ENCODE peak calls at places on chromosome 20, in nine cellular contexts. One of them, this sample, is unnamed.
A peak's percentile ranks its signal among the peaks of the same experiment; 100 is the strongest.

GRCh38 chr20:50517817-50518154 is 7.6 kb downstream of the PTPN1 start:
- DNase-seq in Panc1: no peak
- DNase-seq in CD4-positive, CD25-positive, alpha-beta regulatory T cell: peak; percentile 62
- DNase-seq in neural progenitor cell: no peak
- DNase-seq in neuronal stem cell: no peak
- DNase-seq in HepG2: no peak
- DNase-seq in left lung: no peak
- DNase-seq in coronary artery: no peak
- DNase-seq in heart left ventricle: no peak
- DNase-seq in this sample: no peak

GRCh38 chr20:7161690-7162089 is 394.2 kb downstream of the BMP2 start:
- DNase-seq in heart left ventricle: no peak
- DNase-seq in neural progenitor cell: peak; percentile 32
- DNase-seq in CD4-positive, CD25-positive, alpha-beta regulatory T cell: no peak
- DNase-seq in left lung: no peak
- DNase-seq in HepG2: peak; percentile 38
- DNase-seq in Panc1: no peak
- DNase-seq in neuronal stem cell: no peak
- DNase-seq in coronary artery: no peak
- DNase-seq in this sample: no peak

GRCh38 chr20:48619126-48620101 is 208.4 kb downstream of the PREX1 start:
- DNase-seq in HepG2: no peak
- DNase-seq in CD4-positive, CD25-positive, alpha-beta regulatory T cell: no peak
- DNase-seq in neural progenitor cell: no peak
- DNase-seq in Panc1: no peak
- DNase-seq in coronary artery: no peak
- DNase-seq in heart left ventricle: no peak
- DNase-seq in neuronal stem cell: no peak
- DNase-seq in left lung: peak; percentile 61
- DNase-seq in this sample: no peak

GRCh38 chr20:9215539-9215938 is 146.7 kb downstream of the PLCB4 start:
- DNase-seq in CD4-positive, CD25-positive, alpha-beta regulatory T cell: no peak
- DNase-seq in neuronal stem cell: no peak
- DNase-seq in coronary artery: no peak
- DNase-seq in neural progenitor cell: peak; percentile 5
- DNase-seq in Panc1: no peak
- DNase-seq in left lung: no peak
- DNase-seq in HepG2: peak; percentile 41
- DNase-seq in heart left ventricle: no peak
- DNase-seq in this sample: no peak

GRCh38 chr20:62554898-62555641 is 79.3 kb upstream of the GATA5 start:
- DNase-seq in coronary artery: no peak
- DNase-seq in neuronal stem cell: no peak
- DNase-seq in left lung: no peak
- DNase-seq in CD4-positive, CD25-positive, alpha-beta regulatory T cell: no peak
- DNase-seq in Panc1: no peak
- DNase-seq in HepG2: no peak
- DNase-seq in neural progenitor cell: no peak
- DNase-seq in heart left ventricle: no peak
- DNase-seq in this sample: no peak

GRCh38 chr20:5945963-5946362 is 4.4 kb downstream of the TRMT6 start:
- DNase-seq in Panc1: peak; percentile 28
- DNase-seq in neuronal stem cell: no peak
- DNase-seq in heart left ventricle: no peak
- DNase-seq in CD4-positive, CD25-positive, alpha-beta regulatory T cell: no peak
- DNase-seq in HepG2: no peak
- DNase-seq in neural progenitor cell: no peak
- DNase-seq in coronary artery: no peak
- DNase-seq in left lung: no peak
- DNase-seq in this sample: no peak

GRCh38 chr20:40265872-40266533 is 423.0 kb downstream of the MAFB start:
- DNase-seq in CD4-positive, CD25-positive, alpha-beta regulatory T cell: no peak
- DNase-seq in HepG2: peak; percentile 35
- DNase-seq in neural progenitor cell: peak; percentile 61
- DNase-seq in coronary artery: no peak
- DNase-seq in neuronal stem cell: no peak
- DNase-seq in left lung: no peak
- DNase-seq in heart left ventricle: no peak
- DNase-seq in Panc1: no peak
- DNase-seq in this sample: peak; percentile 22

GRCh38 chr20:9330151-9330550 is 184.2 kb upstream of the LAMP5 start:
- DNase-seq in HepG2: no peak
- DNase-seq in neural progenitor cell: no peak
- DNase-seq in heart left ventricle: no peak
- DNase-seq in CD4-positive, CD25-positive, alpha-beta regulatory T cell: no peak
- DNase-seq in coronary artery: no peak
- DNase-seq in left lung: no peak
- DNase-seq in neuronal stem cell: no peak
- DNase-seq in Panc1: no peak
- DNase-seq in this sample: no peak

GRCh38 chr20:2751868-2752630 is 48.4 kb downstream of the CPXM1 start:
- DNase-seq in neuronal stem cell: no peak
- DNase-seq in coronary artery: peak; percentile 72
- DNase-seq in heart left ventricle: no peak
- DNase-seq in left lung: peak; percentile 83
- DNase-seq in CD4-positive, CD25-positive, alpha-beta regulatory T cell: peak; percentile 24
- DNase-seq in Panc1: no peak
- DNase-seq in neural progenitor cell: peak; percentile 59
- DNase-seq in HepG2: no peak
- DNase-seq in this sample: peak; percentile 20

GRCh38 chr20:34621383-34622367 is 55.2 kb downstream of the PIGU start:
- DNase-seq in heart left ventricle: no peak
- DNase-seq in neural progenitor cell: no peak
- DNase-seq in HepG2: peak; percentile 100
- DNase-seq in left lung: no peak
- DNase-seq in Panc1: no peak
- DNase-seq in coronary artery: no peak
- DNase-seq in neuronal stem cell: no peak
- DNase-seq in CD4-positive, CD25-positive, alpha-beta regulatory T cell: no peak
- DNase-seq in this sample: no peak

GRCh38 chr20:20364016-20364746 is 3.7 kb upstream of the INSM1 start:
- DNase-seq in neuronal stem cell: peak; percentile 58
- DNase-seq in HepG2: no peak
- DNase-seq in CD4-positive, CD25-positive, alpha-beta regulatory T cell: no peak
- DNase-seq in coronary artery: no peak
- DNase-seq in left lung: peak; percentile 65
- DNase-seq in heart left ventricle: no peak
- DNase-seq in neural progenitor cell: peak; percentile 83
- DNase-seq in Panc1: no peak
- DNase-seq in this sample: no peak

GRCh38 chr20:54292186-54292585 is 84.3 kb downstream of the PFDN4 start:
- DNase-seq in HepG2: no peak
- DNase-seq in CD4-positive, CD25-positive, alpha-beta regulatory T cell: no peak
- DNase-seq in coronary artery: no peak
- DNase-seq in neuronal stem cell: no peak
- DNase-seq in Panc1: no peak
- DNase-seq in neural progenitor cell: no peak
- DNase-seq in heart left ventricle: no peak
- DNase-seq in left lung: no peak
- DNase-seq in this sample: no peak

GRCh38 chr20:43220612-43221011 is 30.9 kb upstream of the PTPRT start:
- DNase-seq in left lung: no peak
- DNase-seq in HepG2: no peak
- DNase-seq in heart left ventricle: no peak
- DNase-seq in neural progenitor cell: no peak
- DNase-seq in neuronal stem cell: no peak
- DNase-seq in coronary artery: no peak
- DNase-seq in Panc1: no peak
- DNase-seq in CD4-positive, CD25-positive, alpha-beta regulatory T cell: no peak
- DNase-seq in this sample: no peak

GRCh38 chr20:53434662-53435061 is 159.0 kb downstream of the ZNF217 start:
- DNase-seq in CD4-positive, CD25-positive, alpha-beta regulatory T cell: no peak
- DNase-seq in left lung: no peak
- DNase-seq in neuronal stem cell: no peak
- DNase-seq in heart left ventricle: no peak
- DNase-seq in Panc1: no peak
- DNase-seq in HepG2: no peak
- DNase-seq in neural progenitor cell: no peak
- DNase-seq in coronary artery: no peak
- DNase-seq in this sample: no peak

GRCh38 chr20:37011147-37011546 is 59.6 kb upstream of the SAMHD1 start:
- DNase-seq in neuronal stem cell: no peak
- DNase-seq in heart left ventricle: no peak
- DNase-seq in coronary artery: no peak
- DNase-seq in CD4-positive, CD25-positive, alpha-beta regulatory T cell: no peak
- DNase-seq in HepG2: no peak
- DNase-seq in left lung: no peak
- DNase-seq in neural progenitor cell: no peak
- DNase-seq in Panc1: no peak
- DNase-seq in this sample: no peak

GRCh38 chr20:35604444-35604750 is 11.2 kb upstream of the SPAG4 start:
- DNase-seq in heart left ventricle: no peak
- DNase-seq in CD4-positive, CD25-positive, alpha-beta regulatory T cell: peak; percentile 20
- DNase-seq in coronary artery: peak; percentile 68
- DNase-seq in neuronal stem cell: no peak
- DNase-seq in left lung: no peak
- DNase-seq in HepG2: peak; percentile 70
- DNase-seq in neural progenitor cell: peak; percentile 61
- DNase-seq in Panc1: no peak
- DNase-seq in this sample: no peak

GRCh38 chr20:23284009-23284408 is 66.6 kb upstream of the NXT1 start:
- DNase-seq in heart left ventricle: no peak
- DNase-seq in coronary artery: no peak
- DNase-seq in neural progenitor cell: no peak
- DNase-seq in HepG2: no peak
- DNase-seq in neuronal stem cell: no peak
- DNase-seq in left lung: no peak
- DNase-seq in Panc1: no peak
- DNase-seq in CD4-positive, CD25-positive, alpha-beta regulatory T cell: no peak
- DNase-seq in this sample: no peak

GRCh38 chr20:10063482-10063881 is 28.7 kb downstream of the ANKEF1 start:
- DNase-seq in left lung: no peak
- DNase-seq in CD4-positive, CD25-positive, alpha-beta regulatory T cell: no peak
- DNase-seq in coronary artery: no peak
- DNase-seq in heart left ventricle: no peak
- DNase-seq in HepG2: no peak
- DNase-seq in Panc1: no peak
- DNase-seq in neural progenitor cell: peak; percentile 16
- DNase-seq in neuronal stem cell: no peak
- DNase-seq in this sample: no peak

GRCh38 chr20:13898012-13898612 is 92.3 kb downstream of the SEL1L2 start:
- DNase-seq in neural progenitor cell: peak; percentile 23
- DNase-seq in neuronal stem cell: no peak
- DNase-seq in coronary artery: no peak
- DNase-seq in Panc1: no peak
- DNase-seq in heart left ventricle: no peak
- DNase-seq in HepG2: peak; percentile 53
- DNase-seq in left lung: no peak
- DNase-seq in CD4-positive, CD25-positive, alpha-beta regulatory T cell: no peak
- DNase-seq in this sample: no peak

GRCh38 chr20:25038591-25039015 is 19.3 kb downstream of the ACSS1 start:
- DNase-seq in left lung: peak; percentile 66
- DNase-seq in heart left ventricle: no peak
- DNase-seq in neuronal stem cell: no peak
- DNase-seq in HepG2: no peak
- DNase-seq in coronary artery: no peak
- DNase-seq in CD4-positive, CD25-positive, alpha-beta regulatory T cell: no peak
- DNase-seq in neural progenitor cell: no peak
- DNase-seq in Panc1: no peak
- DNase-seq in this sample: no peak
- H3K27ac ChIP-seq in left lung: peak overlapping the region; percentile 67
- H3K27ac ChIP-seq in heart left ventricle: peak overlapping the region; percentile 92
- H3K27ac ChIP-seq in neuronal stem cell: no peak overlapping the region
- H3K27ac ChIP-seq in HepG2: no peak overlapping the region
- H3K27ac ChIP-seq in coronary artery: peak overlapping the region; percentile 87
- H3K27ac ChIP-seq in CD4-positive, CD25-positive, alpha-beta regulatory T cell: peak overlapping the region; percentile 47
- H3K27ac ChIP-seq in neural progenitor cell: no peak overlapping the region
- H3K27ac ChIP-seq in Panc1: no peak overlapping the region
- H3K27ac ChIP-seq in this sample: no peak overlapping the region

GRCh38 chr20:647479-648019 is 5.5 kb downstream of the SRXN1 start:
- DNase-seq in left lung: no peak
- DNase-seq in HepG2: no peak
- DNase-seq in neural progenitor cell: no peak
- DNase-seq in heart left ventricle: no peak
- DNase-seq in coronary artery: no peak
- DNase-seq in CD4-positive, CD25-positive, alpha-beta regulatory T cell: no peak
- DNase-seq in neuronal stem cell: no peak
- DNase-seq in Panc1: no peak
- DNase-seq in this sample: no peak
- H3K4me3 ChIP-seq in left lung: no peak overlapping the region
- H3K4me3 ChIP-seq in HepG2: no peak overlapping the region
- H3K4me3 ChIP-seq in neural progenitor cell: no peak overlapping the region
- H3K4me3 ChIP-seq in heart left ventricle: no peak overlapping the region
- H3K4me3 ChIP-seq in coronary artery: no peak overlapping the region
- H3K4me3 ChIP-seq in CD4-positive, CD25-positive, alpha-beta regulatory T cell: no peak overlapping the region
- H3K4me3 ChIP-seq in neuronal stem cell: no peak overlapping the region
- H3K4me3 ChIP-seq in Panc1: no peak overlapping the region
- H3K4me3 ChIP-seq in this sample: no peak overlapping the region

DNA sequence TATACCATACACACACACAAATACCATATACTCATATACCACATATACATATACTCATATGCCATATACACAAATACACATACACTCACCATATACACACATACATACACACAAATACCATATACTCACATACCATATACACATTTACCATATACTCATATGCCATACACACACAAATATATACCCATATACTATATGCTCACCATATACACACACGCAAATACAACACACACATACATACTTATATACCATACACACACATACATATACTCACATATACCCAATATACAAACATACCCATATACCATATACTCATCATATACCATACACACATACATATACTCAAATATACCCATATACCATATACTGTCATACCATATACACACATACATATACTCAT is 99.2 kb downstream of the ZMYND8 start:
- DNase-seq in neuronal stem cell: no peak
- DNase-seq in left lung: no peak
- DNase-seq in HepG2: no peak
- DNase-seq in Panc1: no peak
- DNase-seq in heart left ventricle: no peak
- DNase-seq in neural progenitor cell: no peak
- DNase-seq in coronary artery: no peak
- DNase-seq in CD4-positive, CD25-positive, alpha-beta regulatory T cell: no peak
- DNase-seq in this sample: no peak
- H3K27ac ChIP-seq in neuronal stem cell: no peak overlapping the region
- H3K27ac ChIP-seq in left lung: no peak overlapping the region
- H3K27ac ChIP-seq in HepG2: no peak overlapping the region
- H3K27ac ChIP-seq in Panc1: no peak overlapping the region
- H3K27ac ChIP-seq in heart left ventricle: peak overlapping the region; percentile 49
- H3K27ac ChIP-seq in neural progenitor cell: no peak overlapping the region
- H3K27ac ChIP-seq in coronary artery: peak overlapping the region; percentile 43
- H3K27ac ChIP-seq in CD4-positive, CD25-positive, alpha-beta regulatory T cell: no peak overlapping the region
- H3K27ac ChIP-seq in this sample: no peak overlapping the region

DNA sequence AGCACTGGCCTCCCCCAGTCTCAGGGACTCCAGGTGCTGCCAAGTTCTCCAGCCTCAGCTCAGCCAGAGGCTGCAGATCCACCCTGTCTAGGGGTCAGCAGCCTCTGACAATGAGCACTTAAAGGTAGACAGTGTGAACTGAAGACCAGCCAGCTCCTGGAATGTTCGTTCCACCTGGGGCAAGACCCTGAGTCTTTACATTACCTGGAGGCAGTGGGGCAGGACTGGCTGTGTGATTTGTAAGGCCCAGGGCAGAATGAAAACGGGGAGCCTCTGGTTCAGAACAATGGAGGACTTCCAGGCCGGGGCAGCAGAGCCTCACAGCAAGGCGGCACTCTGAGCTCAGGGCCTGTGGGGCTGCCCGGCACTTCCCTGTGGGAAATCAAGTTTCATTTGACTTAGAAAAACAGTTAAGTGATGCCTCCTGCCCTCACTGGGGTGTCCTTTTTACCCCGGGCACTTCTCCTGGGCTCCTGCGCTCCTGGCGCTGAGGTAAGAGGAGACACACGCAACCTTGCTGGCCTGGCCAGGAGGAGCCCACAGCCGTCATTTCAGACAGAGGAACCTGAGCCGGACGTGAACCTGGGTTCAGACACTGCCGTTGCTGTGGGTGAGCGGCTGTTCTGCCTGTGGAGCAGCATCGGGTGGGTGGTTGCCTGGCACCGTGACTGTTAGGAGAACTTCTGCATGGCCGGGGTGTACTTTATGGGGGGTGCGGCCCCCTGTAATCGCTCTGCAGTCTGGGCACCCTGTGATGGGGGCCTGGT is 64.9 kb downstream of the CTCFL start:
- DNase-seq in neuronal stem cell: no peak
- DNase-seq in HepG2: no peak
- DNase-seq in Panc1: no peak
- DNase-seq in heart left ventricle: no peak
- DNase-seq in left lung: no peak
- DNase-seq in neural progenitor cell: no peak
- DNase-seq in coronary artery: no peak
- DNase-seq in CD4-positive, CD25-positive, alpha-beta regulatory T cell: no peak
- DNase-seq in this sample: no peak
- H3K4me3 ChIP-seq in neuronal stem cell: no peak overlapping the region
- H3K4me3 ChIP-seq in HepG2: no peak overlapping the region
- H3K4me3 ChIP-seq in Panc1: no peak overlapping the region
- H3K4me3 ChIP-seq in heart left ventricle: no peak overlapping the region
- H3K4me3 ChIP-seq in left lung: no peak overlapping the region
- H3K4me3 ChIP-seq in neural progenitor cell: no peak overlapping the region
- H3K4me3 ChIP-seq in coronary artery: no peak overlapping the region
- H3K4me3 ChIP-seq in CD4-positive, CD25-positive, alpha-beta regulatory T cell: no peak overlapping the region
- H3K4me3 ChIP-seq in this sample: no peak overlapping the region